ENCODE peak calls at places on chromosomes 5 and 9, in six cellular contexts. L, W, R, D, U and O are unnamed samples.

GRCh38 chr5:39158127-39158593 is 61.2 kb downstream of the FYB1 start:
- DNase-seq in L (no peak), W (no peak), R (no peak), D (no peak), U (peak), O (no peak)

GRCh38 chr5:68872088-68872842 is 221.5 kb upstream of the SLC30A5 start:
- DNase-seq in L (no peak), W (no peak), R (no peak), D (no peak), U (peak), O (no peak)

GRCh38 chr9:77903666-77904248 is 127.9 kb downstream of the GNAQ start:
- DNase-seq in L (no peak), W (no peak), R (no peak), D (no peak), U (no peak), O (no peak)

GRCh38 chr5:91998774-91999173 is 615.7 kb upstream of the ARRDC3 start:
- DNase-seq in L (no peak), W (no peak), R (no peak), D (no peak), U (no peak), O (no peak)

GRCh38 chr5:177496111-177497010 is 1.0 kb downstream of the PDLIM7 start:
- DNase-seq in L (peak), W (no peak), R (peak), D (peak), U (peak), O (peak)

GRCh38 chr5:39256472-39256871 is 37.1 kb upstream of the FYB1 start:
- DNase-seq in L (no peak), W (peak), R (no peak), D (no peak), U (no peak), O (no peak)

GRCh38 chr5:155983954-155984353 is 343.0 kb upstream of the SGCD start:
- DNase-seq in L (no peak), W (no peak), R (no peak), D (no peak), U (no peak), O (no peak)

GRCh38 chr5:140251527-140251973 is 51.4 kb downstream of the PFDN1 start:
- DNase-seq in L (no peak), W (peak), R (no peak), D (no peak), U (peak), O (no peak)

GRCh38 chr9:82560036-82560435 is 502.9 kb downstream of the RASEF start:
- DNase-seq in L (no peak), W (no peak), R (no peak), D (no peak), U (no peak), O (no peak)

GRCh38 chr9:69898714-69899209 is 78.1 kb downstream of the CFAP95 start:
- DNase-seq in L (no peak), W (no peak), R (no peak), D (no peak), U (no peak), O (no peak)

GRCh38 chr9:72527801-72528195 is 6.4 kb downstream of the TMC1 start:
- DNase-seq in L (no peak), W (no peak), R (no peak), D (no peak), U (no peak), O (no peak)

GRCh38 chr9:72529531-72529930 is 8.1 kb downstream of the TMC1 start:
- DNase-seq in L (no peak), W (no peak), R (no peak), D (no peak), U (no peak), O (no peak)

GRCh38 chr9:72524820-72525539 is 3.6 kb downstream of the TMC1 start:
- DNase-seq in L (peak), W (peak), R (no peak), D (no peak), U (peak), O (no peak)

GRCh38 chr9:72526901-72527800 is 5.7 kb downstream of the TMC1 start:
- DNase-seq in L (peak), W (peak), R (peak), D (peak), U (peak), O (peak)
- TF ChIP-seq POLR2A in L (no peak), W (peak), R (peak), D (no peak), U (no peak), O (no peak)

GRCh38 chr5:124263680-124264491 is 482.6 kb downstream of the ZNF608 start:
- DNase-seq in L (no peak), W (no peak), R (no peak), D (no peak), U (no peak), O (no peak)
- H3K27ac ChIP-seq in L (no peak), W (no peak), R (no peak), D (no peak), U (no peak), O (no peak)

DNA sequence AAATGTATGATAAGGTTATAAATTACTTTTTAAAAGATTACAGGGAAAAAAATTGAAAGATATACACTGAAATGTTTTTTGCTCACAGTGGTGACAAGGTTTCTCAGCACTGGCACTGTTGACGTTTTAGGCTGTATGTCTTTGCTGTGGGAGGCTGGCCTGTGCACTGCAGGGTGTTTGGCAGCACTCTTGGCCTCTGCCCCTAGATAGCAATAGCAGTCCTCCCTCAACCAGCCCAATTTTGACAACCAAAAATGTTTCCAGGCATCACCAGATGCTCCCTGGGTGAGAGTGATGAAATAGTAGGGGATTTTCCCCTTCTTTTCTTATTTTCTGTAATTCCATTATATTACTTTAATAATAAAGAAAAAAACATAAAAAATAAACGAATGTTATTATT is 3.3 kb downstream of the CD274 start:
- DNase-seq in L (no peak), W (no peak), R (no peak), D (no peak), U (no peak), O (no peak)
- TF ChIP-seq POLR2A in L (no peak), W (peak), R (no peak), D (no peak), U (no peak), O (no peak)

GRCh38 chr5:150054569-150054968 is 31.8 kb downstream of the CSF1R start:
- DNase-seq in L (no peak), W (no peak), R (no peak), D (no peak), U (no peak), O (no peak)

GRCh38 chr5:150053695-150054392 is 32.5 kb downstream of the CSF1R start:
- DNase-seq in L (no peak), W (no peak), R (no peak), D (no peak), U (no peak), O (no peak)

GRCh38 chr5:150051657-150052195 is 34.6 kb downstream of the CSF1R start:
- DNase-seq in L (no peak), W (no peak), R (no peak), D (no peak), U (no peak), O (no peak)

GRCh38 chr5:150053231-150053626 is 33.1 kb downstream of the CSF1R start:
- DNase-seq in L (no peak), W (no peak), R (no peak), D (no peak), U (peak), O (no peak)

DNA sequence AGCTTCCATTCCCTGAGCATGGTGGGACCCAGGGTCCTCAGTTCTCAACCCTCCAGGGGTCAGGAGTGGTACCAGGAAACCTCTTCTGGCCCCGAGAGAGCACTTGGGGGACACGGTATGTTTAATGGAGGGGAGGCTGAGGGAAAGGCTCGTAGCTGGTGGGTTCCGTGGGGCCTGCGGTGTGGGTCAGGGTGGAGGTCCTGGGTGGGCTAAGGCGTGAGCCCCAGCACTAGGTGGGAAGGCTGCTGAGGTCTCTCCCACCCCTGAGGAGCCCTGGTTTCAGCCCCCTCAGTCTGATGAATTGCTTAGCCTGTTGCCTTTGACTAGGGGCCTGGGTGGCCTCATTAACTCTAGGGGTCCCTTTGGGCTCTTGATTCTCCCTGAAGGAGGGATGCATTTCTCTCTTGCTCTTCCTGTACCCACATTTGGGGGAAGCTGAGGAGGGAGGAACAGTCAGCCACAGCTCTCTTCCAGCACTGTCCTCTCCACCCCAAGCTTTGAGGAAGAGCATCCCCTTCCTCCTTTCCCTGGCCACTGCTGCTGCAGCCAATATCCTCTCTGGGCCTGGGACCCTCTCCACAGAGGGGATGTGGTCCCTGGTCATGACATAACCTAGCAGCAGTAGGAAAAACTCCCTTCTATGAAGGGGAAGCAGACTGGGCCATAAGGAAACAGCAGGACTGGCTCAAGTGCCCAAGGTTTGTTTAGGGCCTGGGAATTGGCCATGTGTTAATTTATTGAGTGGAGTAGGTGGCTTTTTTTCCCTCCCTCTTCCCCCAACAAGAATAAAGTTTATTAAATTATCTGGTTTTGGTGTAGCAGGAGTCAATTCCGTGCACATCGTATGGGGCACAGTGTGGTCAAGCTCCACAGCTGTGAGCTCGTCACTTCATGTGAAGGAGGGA is 33.8 kb downstream of the CSF1R start:
- DNase-seq in L (no peak), W (no peak), R (no peak), D (no peak), U (no peak), O (no peak)
- H3K27ac ChIP-seq in L (no peak), W (no peak), R (no peak), D (no peak), U (no peak), O (no peak)